ENCODE peak calls at places on chromosomes 12 and 14, in five cellular contexts. J is effector CD8-positive, alpha-beta T cell; C is T follicular helper cell; N is activated CD8-positive, alpha-beta memory T cell treated with anti-CD3 and anti-CD28 coated beads for 1 hour; E is stimulated activated CD4-positive, alpha-beta T cell treated with anti-CD3 and anti-CD28 coated beads, Interleukin-1b, Interleukin-23, amount 100 ng/mL, for 24 hours. L is an unnamed sample.

GRCh38 chr12:106107566-106107965 is 31.2 kb downstream of the NUAK1 start:
- DNase-seq in N (no peak), J (no peak), E (no peak), C (no peak), L (no peak)

GRCh38 chr12:123487428-123487827 is 29.5 kb downstream of the SNRNP35 start:
- DNase-seq in J (no peak), C (no peak), E (no peak), N (no peak), L (no peak)

GRCh38 chr12:51218607-51219161 is 822 bp upstream of the POU6F1 start:
- DNase-seq in C (no peak), E (no peak), N (no peak), J (no peak), L (no peak)

GRCh38 chr12:56150563-56150962 is 1.8 kb upstream of the MYL6B start:
- DNase-seq in N (no peak), C (no peak), J (no peak), E (no peak), L (no peak)

GRCh38 chr14:53209370-53209769 is 56.2 kb upstream of the DDHD1 start:
- DNase-seq in J (no peak), E (no peak), N (no peak), C (no peak), L (no peak)

GRCh38 chr14:92400579-92401444 is 77.8 kb downstream of the SLC24A4 start:
- DNase-seq in E (no peak), C (no peak), N (no peak), J (no peak), L (no peak)

GRCh38 chr14:23071975-23072539 is 14.7 kb upstream of the CDH24 start:
- DNase-seq in C (no peak), J (no peak), N (no peak), E (no peak), L (peak)

GRCh38 chr14:96938946-96939345 is 141.8 kb downstream of the VRK1 start:
- DNase-seq in J (no peak), C (no peak), E (no peak), N (no peak), L (no peak)

GRCh38 chr14:37195327-37195726 is 2.4 kb upstream of the MIPOL1 start:
- DNase-seq in C (no peak), N (no peak), J (no peak), E (no peak), L (no peak)

GRCh38 chr12:2745655-2746054 is 49.1 kb upstream of the FKBP4 start:
- DNase-seq in E (no peak), J (no peak), C (no peak), N (no peak), L (no peak)

GRCh38 chr14:104289485-104289884 is 151.1 kb downstream of the KIF26A start:
- DNase-seq in N (no peak), J (no peak), C (no peak), E (no peak), L (peak)

GRCh38 chr12:62191747-62192485 is 68.3 kb upstream of the USP15 start:
- DNase-seq in C (no peak), J (no peak), N (no peak), E (peak), L (peak)

GRCh38 chr12:104411826-104412626 is 44.7 kb upstream of the CHST11 start:
- DNase-seq in E (no peak), N (no peak), J (no peak), C (no peak), L (no peak)

GRCh38 chr14:102512713-102513373 is 3.3 kb upstream of the ANKRD9 start:
- DNase-seq in N (no peak), C (no peak), E (no peak), J (no peak), L (no peak)

GRCh38 chr12:113472191-113473190 is 820 bp upstream of the LHX5 start:
- DNase-seq in E (no peak), N (no peak), C (no peak), J (no peak), L (peak)

GRCh38 chr12:130335517-130336392 is 1.9 kb upstream of the PIWIL1 start:
- DNase-seq in N (no peak), C (no peak), J (no peak), E (no peak), L (no peak)

GRCh38 chr14:45253754-45254300 is 825 bp upstream of the MIS18BP1 start:
- DNase-seq in E (no peak), C (no peak), N (no peak), J (no peak), L (no peak)

GRCh38 chr12:101939856-101940265 is 62.5 kb downstream of the DRAM1 start:
- DNase-seq in J (peak), E (peak), N (peak), C (peak), L (peak)

GRCh38 chr14:55846852-55847471 is 267.0 kb downstream of the KTN1 start:
- DNase-seq in C (no peak), E (no peak), N (no peak), J (no peak), L (no peak)

GRCh38 chr12:93972411-93973208 is 175.8 kb upstream of the PLXNC1 start:
- DNase-seq in N (no peak), C (no peak), J (no peak), E (no peak), L (no peak)

GRCh38 chr12:124629799-124630198 is 62.4 kb upstream of the NCOR2 start:
- DNase-seq in C (no peak), E (no peak), N (no peak), J (no peak), L (no peak)

GRCh38 chr12:102567031-102567985 is 86.9 kb upstream of the IGF1 start:
- DNase-seq in J (no peak), E (no peak), C (no peak), N (no peak), L (no peak)

GRCh38 chr12:104605685-104606084 is 148.9 kb downstream of the CHST11 start:
- DNase-seq in E (no peak), C (no peak), N (no peak), J (no peak), L (peak)

GRCh38 chr12:26642361-26642760 is 190.6 kb downstream of the ITPR2 start:
- DNase-seq in J (no peak), C (no peak), N (no peak), E (no peak), L (no peak)

GRCh38 chr12:66695130-66695529 is 16.3 kb upstream of the GRIP1 start:
- DNase-seq in J (no peak), E (no peak), N (no peak), C (no peak), L (no peak)

GRCh38 chr12:94380507-94380906 is 79.2 kb downstream of the CEP83 start:
- DNase-seq in E (no peak), J (no peak), C (no peak), N (no peak), L (no peak)

GRCh38 chr12:47207005-47207717 is 127.4 kb upstream of the AMIGO2 start:
- DNase-seq in C (no peak), N (no peak), J (no peak), E (no peak), L (no peak)

GRCh38 chr12:46977976-46978375 is 101.4 kb upstream of the PCED1B start:
- DNase-seq in C (no peak), N (no peak), J (no peak), E (no peak), L (no peak)

GRCh38 chr14:67710209-67710608 is 8.5 kb downstream of the RDH12 start:
- DNase-seq in C (no peak), J (no peak), N (no peak), E (no peak), L (no peak)

GRCh38 chr14:22428681-22429315 is 160.2 kb downstream of the DAD1 start:
- DNase-seq in C (no peak), J (no peak), E (no peak), N (no peak), L (no peak)

GRCh38 chr12:128076188-128076587 is 190.8 kb upstream of the TMEM132C start:
- DNase-seq in C (no peak), J (no peak), N (no peak), E (no peak), L (peak)

GRCh38 chr12:53067074-53067992 is 11.9 kb downstream of the SPRYD3 start:
- DNase-seq in E (no peak), C (no peak), N (no peak), J (no peak), L (no peak)

GRCh38 chr12:93245543-93245942 is 132.2 kb upstream of the NUDT4 start:
- DNase-seq in J (peak), N (peak), E (no peak), C (no peak), L (no peak)

GRCh38 chr12:8987589-8988205 is 1.6 kb upstream of the KLRG1 start:
- DNase-seq in J (no peak), C (no peak), N (no peak), E (no peak), L (no peak)

GRCh38 chr14:50997712-50998111 is 53.4 kb upstream of the PYGL start:
- DNase-seq in N (no peak), J (no peak), C (no peak), E (no peak), L (no peak)

GRCh38 chr14:74634964-74635363 is 22.9 kb upstream of the LTBP2 start:
- DNase-seq in N (no peak), J (no peak), C (no peak), E (no peak), L (no peak)

GRCh38 chr14:24339284-24340151 is at the start of gene RIPK3:
- DNase-seq in E (peak), N (peak), C (peak), J (peak), L (no peak)

GRCh38 chr14:71266994-71267636 is 359.9 kb downstream of the PCNX1 start:
- DNase-seq in E (no peak), J (no peak), N (no peak), C (no peak), L (no peak)

GRCh38 chr12:91397866-91398532 is 215.4 kb upstream of the DCN start:
- DNase-seq in C (no peak), E (no peak), J (no peak), N (no peak), L (no peak)

L was measured in ecto neural progenitor cell.